ENCODE peak calls at places on chromosomes 12 and 14, in five cellular contexts. S is tibial artery, I is foreskin fibroblast, U is cardiac muscle cell, C is AG10803. W is an unnamed sample.

GRCh38 chr12:124501080-124501642 is 66.3 kb downstream of the NCOR2 start:
- DNase-seq in S (no peak), I (no peak), U (no peak), C (no peak), W (no peak)

GRCh38 chr12:106139422-106140141 is 828 bp upstream of the NUAK1 start:
- DNase-seq in S (peak), I (peak), U (peak), C (peak), W (no peak)

GRCh38 chr14:31964979-31965734 is 111.9 kb upstream of the ARHGAP5 start:
- DNase-seq in S (no peak), I (no peak), U (no peak), C (no peak), W (no peak)

GRCh38 chr12:64691227-64691792 is 67.9 kb downstream of the GNS start:
- DNase-seq in S (peak), I (no peak), U (no peak), C (no peak), W (no peak)

GRCh38 chr12:53012928-53013327 is 6.7 kb downstream of the EIF4B start:
- DNase-seq in S (no peak), I (no peak), U (no peak), C (no peak), W (no peak)

GRCh38 chr12:111037047-111037446 is 116.7 kb upstream of the MYL2 start:
- DNase-seq in S (no peak), I (no peak), U (no peak), C (no peak), W (no peak)

GRCh38 chr12:128381961-128382360 is 115.0 kb downstream of the TMEM132C start:
- DNase-seq in S (no peak), I (no peak), U (no peak), C (no peak), W (no peak)

GRCh38 chr14:100681111-100681510 is 45.6 kb upstream of the DLK1 start:
- DNase-seq in S (no peak), I (no peak), U (no peak), C (no peak), W (no peak)

GRCh38 chr12:95838125-95838524 is 20.6 kb upstream of the SNRPF start:
- DNase-seq in S (no peak), I (peak), U (no peak), C (peak), W (no peak)

GRCh38 chr12:132429932-132430643 is 59.9 kb upstream of the FBRSL1 start:
- DNase-seq in S (no peak), I (no peak), U (no peak), C (no peak), W (no peak)

GRCh38 chr14:51638071-51638944 is 13.4 kb upstream of the FRMD6 start:
- DNase-seq in S (peak), I (no peak), U (peak), C (peak), W (no peak)

GRCh38 chr14:93987376-93987775 is 9.7 kb upstream of the CCDC197 start:
- DNase-seq in S (no peak), I (no peak), U (no peak), C (no peak), W (no peak)

GRCh38 chr14:77612011-77612620 is 4.3 kb downstream of the SPTLC2 start:
- DNase-seq in S (no peak), I (no peak), U (no peak), C (peak), W (peak)

GRCh38 chr12:44253338-44253856 is 417.5 kb downstream of the TMEM117 start:
- DNase-seq in S (no peak), I (no peak), U (no peak), C (no peak), W (no peak)

GRCh38 chr12:53287741-53288216 is 7.6 kb upstream of the PFDN5 start:
- DNase-seq in S (peak), I (no peak), U (peak), C (peak), W (no peak)

GRCh38 chr12:2335517-2335916 is 282.7 kb downstream of the CACNA1C start:
- DNase-seq in S (no peak), I (peak), U (no peak), C (peak), W (no peak)

GRCh38 chr14:55721353-55721752 is 141.3 kb downstream of the KTN1 start:
- DNase-seq in S (no peak), I (peak), U (no peak), C (peak), W (peak)

GRCh38 chr12:57832966-57833365 is 13.6 kb downstream of the CTDSP2 start:
- DNase-seq in S (peak), I (peak), U (peak), C (peak), W (no peak)

GRCh38 chr14:20469890-20470858 is 968 bp downstream of the PNP start:
- DNase-seq in S (peak), I (peak), U (peak), C (peak), W (no peak)

GRCh38 chr14:94768141-94768520 is 1.8 kb downstream of the GSC start:
- DNase-seq in S (no peak), I (no peak), U (no peak), C (no peak), W (no peak)

GRCh38 chr12:113471619-113472171 is at the start of gene LHX5:
- DNase-seq in S (no peak), I (peak), U (no peak), C (no peak), W (no peak)

GRCh38 chr12:57089259-57090245 is 638 bp downstream of the NAB2 start:
- DNase-seq in S (peak), I (no peak), U (peak), C (peak), W (no peak)

GRCh38 chr12:124802361-124802760 is 61.3 kb downstream of the SCARB1 start:
- DNase-seq in S (no peak), I (no peak), U (no peak), C (no peak), W (no peak)

GRCh38 chr14:33629721-33630287 is 321.1 kb downstream of the EGLN3 start:
- DNase-seq in S (no peak), I (no peak), U (no peak), C (peak), W (no peak)

GRCh38 chr12:93526786-93527428 is 45.6 kb upstream of the SOCS2 start:
- DNase-seq in S (no peak), I (peak), U (peak), C (peak), W (peak)

GRCh38 chr12:3432176-3432742 is 58.7 kb upstream of the PRMT8 start:
- DNase-seq in S (no peak), I (no peak), U (no peak), C (no peak), W (no peak)

GRCh38 chr14:56570295-56570694 is 9.3 kb upstream of the TMEM260 start:
- DNase-seq in S (no peak), I (no peak), U (no peak), C (no peak), W (no peak)

GRCh38 chr14:98592611-98593170 is 679.3 kb downstream of the BCL11B start:
- DNase-seq in S (no peak), I (no peak), U (no peak), C (no peak), W (no peak)

GRCh38 chr12:24496755-24497154 is 452.1 kb downstream of the BCAT1 start:
- DNase-seq in S (no peak), I (peak), U (no peak), C (peak), W (no peak)

GRCh38 chr12:101642115-101643067 is 47.6 kb downstream of the MYBPC1 start:
- DNase-seq in S (no peak), I (no peak), U (peak), C (no peak), W (no peak)

GRCh38 chr12:73906757-73907156 is 630.9 kb upstream of the ATXN7L3B start:
- DNase-seq in S (no peak), I (no peak), U (no peak), C (no peak), W (no peak)

GRCh38 chr12:80001562-80001961 is 66.7 kb upstream of the PPP1R12A start:
- DNase-seq in S (no peak), I (no peak), U (no peak), C (no peak), W (no peak)

GRCh38 chr12:76947270-76947669 is 68.5 kb upstream of the CSRP2 start:
- DNase-seq in S (no peak), I (no peak), U (no peak), C (no peak), W (no peak)

GRCh38 chr14:90554341-90554740 is 157.5 kb downstream of the CALM1 start:
- DNase-seq in S (peak), I (no peak), U (no peak), C (no peak), W (no peak)

GRCh38 chr12:115790526-115790925 is 487.0 kb downstream of the MED13L start:
- DNase-seq in S (no peak), I (no peak), U (no peak), C (no peak), W (no peak)

GRCh38 chr12:132282950-132283771 is 46.2 kb downstream of the GALNT9 start:
- DNase-seq in S (no peak), I (no peak), U (no peak), C (no peak), W (no peak)

GRCh38 chr12:94248582-94248981 is 100.2 kb downstream of the PLXNC1 start:
- DNase-seq in S (no peak), I (no peak), U (no peak), C (no peak), W (no peak)

GRCh38 chr14:32345311-32345771 is 16.2 kb downstream of the AKAP6 start:
- DNase-seq in S (no peak), I (no peak), U (no peak), C (no peak), W (no peak)

GRCh38 chr12:3772380-3772779 is 19.5 kb upstream of the CRACR2A start:
- DNase-seq in S (no peak), I (peak), U (no peak), C (peak), W (no peak)

DNA sequence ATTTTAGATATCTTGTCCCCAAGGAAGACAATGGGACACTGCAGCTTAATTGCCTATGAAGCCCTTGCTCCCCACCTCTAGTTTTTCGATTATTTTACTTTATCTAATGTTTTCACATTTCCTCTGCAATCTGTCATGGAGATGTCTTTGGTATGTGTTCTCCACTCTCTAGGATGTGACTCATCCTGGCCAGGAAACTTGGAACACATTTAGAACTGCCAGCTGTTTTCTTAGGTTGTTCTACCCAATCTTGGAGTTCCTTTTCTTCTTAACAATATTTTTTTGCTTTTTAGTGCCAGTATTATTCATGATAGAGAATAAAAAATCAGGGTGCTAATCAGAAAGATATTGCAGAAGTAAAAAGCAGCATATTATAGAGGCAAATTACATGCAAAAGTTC is 101.7 kb upstream of the CLEC14A start:
- DNase-seq in S (no peak), I (peak), U (no peak), C (peak), W (peak)
- H3K4me3 ChIP-seq in S (no peak), I (no peak), U (no peak), C (no peak), W (no peak)

DNA sequence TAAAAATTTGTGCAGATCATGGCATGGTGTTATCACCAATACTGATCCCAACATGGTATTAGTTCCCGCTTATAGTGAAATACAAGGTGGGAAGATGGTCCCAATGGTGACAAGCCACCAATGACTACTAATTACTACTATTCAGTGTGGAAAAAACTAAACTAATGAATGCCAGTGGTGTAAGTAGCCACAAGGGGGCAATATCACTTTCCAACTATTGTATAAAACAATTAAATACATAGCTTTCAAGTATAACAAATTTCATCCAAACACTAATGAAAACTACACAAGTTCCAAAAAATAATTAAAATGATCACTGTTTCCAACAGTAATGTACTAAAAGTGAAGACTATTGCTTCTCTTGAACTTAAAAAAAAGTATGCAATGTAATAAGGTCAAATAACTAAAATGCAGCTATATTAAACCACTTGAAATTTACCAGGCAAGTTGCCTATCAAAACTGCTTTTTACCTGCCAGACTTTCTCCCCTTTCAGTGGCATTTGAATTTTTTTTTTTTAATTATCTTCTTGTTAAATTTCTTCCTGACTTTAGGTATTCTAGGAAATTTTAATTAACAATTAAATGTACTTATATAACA is 58.0 kb downstream of the PAPLN start:
- DNase-seq in S (no peak), I (peak), U (peak), C (peak), W (no peak)
- TF ChIP-seq CTCF in S (peak), I (peak), U (peak), C (peak), W (peak)

GRCh38 chr14:75259510-75259855 is 19.1 kb upstream of the FOS start:
- DNase-seq in S (no peak), I (peak), U (no peak), C (peak), W (no peak)

GRCh38 chr14:75259946-75260545 is 18.6 kb upstream of the FOS start:
- DNase-seq in S (no peak), I (no peak), U (no peak), C (peak), W (no peak)

GRCh38 chr14:75257241-75257640 is 21.4 kb upstream of the FOS start:
- DNase-seq in S (peak), I (peak), U (no peak), C (no peak), W (no peak)

GRCh38 chr14:75258803-75259509 is 19.7 kb upstream of the FOS start:
- DNase-seq in S (peak), I (peak), U (peak), C (peak), W (peak)

DNA sequence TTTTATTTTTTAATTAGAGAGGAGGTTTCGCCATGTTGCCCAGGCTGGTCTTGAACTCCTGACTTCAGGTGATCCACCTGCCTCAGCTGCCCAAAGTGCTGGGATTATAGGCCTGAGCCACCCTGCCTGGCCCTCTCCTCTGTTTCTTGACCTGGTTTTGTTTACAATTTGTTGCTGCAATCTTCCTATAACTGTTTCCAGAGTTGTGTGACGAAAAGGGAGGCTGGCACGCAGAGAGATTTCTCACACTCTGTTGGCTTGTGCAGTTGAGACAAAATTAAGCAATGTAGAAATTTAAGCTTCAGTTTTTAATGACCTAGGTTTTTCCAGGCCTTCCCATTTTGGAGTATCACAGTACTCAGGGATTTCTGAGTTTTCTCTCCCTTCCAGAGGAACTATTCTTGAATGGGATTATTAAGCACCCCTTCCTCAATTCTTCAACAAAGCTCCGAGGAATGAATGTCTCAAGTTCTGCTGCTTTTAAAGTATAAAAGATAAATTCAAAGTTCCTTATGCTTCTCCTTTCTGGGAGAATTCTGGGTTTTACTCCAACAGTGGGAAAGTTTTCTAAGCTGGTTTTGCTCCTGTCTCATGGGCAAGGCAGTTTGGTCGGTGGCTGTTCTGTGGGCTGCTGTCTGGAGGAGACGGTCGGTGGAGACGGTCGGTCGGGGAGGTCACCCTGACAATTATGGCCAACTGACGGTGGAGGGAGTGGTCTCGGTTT is 20.4 kb upstream of the FOS start:
- DNase-seq in S (peak), I (peak), U (no peak), C (peak), W (no peak)
- H3K4me3 ChIP-seq in S (peak), I (peak), U (peak), C (peak), W (peak)

GRCh38 chr12:78002878-78003277 is 172.2 kb downstream of the NAV3 start:
- DNase-seq in S (no peak), I (no peak), U (no peak), C (peak), W (no peak)
- TF ChIP-seq CTCF in S (no peak), I (no peak), U (peak), C (no peak), W (peak)

DNA sequence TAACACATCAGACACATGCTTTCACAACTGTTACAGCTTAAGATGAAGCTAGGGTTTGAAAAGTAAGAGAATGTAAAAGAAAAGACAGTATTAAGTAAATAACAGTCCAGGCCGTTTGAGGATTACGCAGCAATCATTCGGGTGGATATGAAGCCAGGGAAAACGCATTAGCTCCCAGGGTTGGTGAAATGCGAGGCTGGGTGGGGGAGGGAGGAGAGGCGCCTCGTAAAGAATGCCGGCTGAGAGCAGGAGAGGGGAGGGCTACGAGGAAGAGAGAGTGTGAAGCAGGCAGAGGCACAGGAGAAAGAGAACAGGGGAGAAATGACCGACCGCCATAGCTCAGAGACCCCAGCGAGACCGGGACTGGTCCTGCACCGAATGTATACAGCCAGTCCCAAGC is 73.0 kb downstream of the IQSEC3 start:
- DNase-seq in S (no peak), I (no peak), U (peak), C (no peak), W (no peak)
- H3K4me3 ChIP-seq in S (peak), I (no peak), U (no peak), C (no peak), W (no peak)

DNA sequence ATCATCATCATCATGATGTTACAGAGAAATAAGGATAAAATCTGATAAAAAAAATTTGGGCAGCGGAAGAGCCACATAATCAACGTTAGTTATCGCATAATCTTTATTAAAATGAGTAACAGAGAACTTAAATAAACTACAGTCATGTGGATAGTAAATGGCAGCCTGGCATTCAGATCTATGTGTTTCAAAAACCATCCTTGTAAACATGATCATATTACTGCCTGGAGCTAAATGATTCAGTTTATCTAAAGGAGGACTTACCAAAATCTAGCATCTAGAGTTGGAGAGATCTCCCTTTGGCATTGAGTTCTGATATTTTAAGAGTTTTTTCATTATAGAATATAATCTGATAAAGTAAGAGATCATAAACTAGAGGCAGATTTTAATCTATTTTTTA is 200.1 kb upstream of the MGAT4C start:
- DNase-seq in S (no peak), I (no peak), U (no peak), C (no peak), W (no peak)
- TF ChIP-seq CTCF in S (no peak), I (no peak), U (no peak), C (no peak), W (no peak)

DNA sequence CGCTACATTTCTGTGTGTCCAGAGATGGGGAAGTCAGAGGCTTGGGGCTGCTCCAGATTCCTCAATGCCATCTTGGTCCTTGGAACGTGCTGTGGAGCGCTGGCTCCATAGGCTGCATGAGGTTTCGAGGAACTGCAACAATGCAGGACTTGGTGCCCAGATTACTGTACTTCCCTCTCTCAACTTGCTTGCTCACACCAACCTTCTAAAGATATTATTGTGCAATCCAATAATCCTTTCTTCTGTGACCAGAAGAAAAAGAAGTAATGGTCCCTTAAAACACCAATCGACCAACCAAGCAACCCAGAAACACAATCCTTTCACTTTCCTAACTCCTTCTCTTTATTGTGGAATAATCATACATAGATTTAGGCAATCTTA is 3.7 kb downstream of the PRICKLE1 start:
- DNase-seq in S (no peak), I (no peak), U (no peak), C (no peak), W (no peak)
- H3K4me3 ChIP-seq in S (no peak), I (no peak), U (peak), C (no peak), W (no peak)

DNA sequence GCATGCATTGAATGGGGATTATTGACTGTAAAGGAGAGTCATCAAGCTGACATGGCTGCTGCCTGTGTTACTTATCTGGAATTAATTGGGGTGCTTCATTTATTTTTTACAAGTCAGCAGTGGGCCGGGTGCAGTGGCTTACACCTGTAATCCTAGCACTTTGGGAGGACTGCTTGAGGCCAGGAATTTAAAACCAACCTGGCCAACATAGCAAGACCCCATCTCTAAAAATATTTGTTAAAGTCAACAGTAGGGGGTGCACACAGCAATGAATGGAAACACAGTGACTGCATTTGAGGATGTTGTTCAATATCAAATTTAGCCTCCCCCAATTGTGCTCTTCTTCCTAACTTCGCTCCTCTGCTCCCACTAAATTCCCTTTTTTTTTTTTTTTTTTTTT is 52.1 kb downstream of the ANKRD9 start:
- DNase-seq in S (no peak), I (no peak), U (no peak), C (no peak), W (no peak)
- TF ChIP-seq CTCF in S (no peak), I (no peak), U (no peak), C (no peak), W (no peak)